ENCODE peak calls at places on chromosomes 12 and 14, in five cellular contexts. T is mesothelial cell of epicardium, I is NCI-H2171 treated with DMSO at 0.1 percent for 48 hours, B is activated T-helper 1 cell treated with Interleukin-2 at 50 U/mL for 16 hours, Z is NCI-H1092 treated with DMSO at 0.1 percent for 48 hours. R is an unnamed sample.

GRCh38 chr12:89059721-89060120 is 292.6 kb downstream of the DUSP6 start:
- DNase-seq in T (no peak), B (no peak), I (no peak), Z (no peak), R (no peak)

GRCh38 chr12:2691340-2692111 is 103.2 kb upstream of the FKBP4 start:
- DNase-seq in B (peak), T (peak), I (peak), Z (peak), R (peak)

GRCh38 chr12:107287436-107288413 is 194.4 kb upstream of the CRY1 start:
- DNase-seq in B (no peak), Z (no peak), T (no peak), I (no peak), R (no peak)

GRCh38 chr12:27733052-27733656 is 22.5 kb downstream of the MRPS35 start:
- DNase-seq in T (peak), Z (no peak), I (peak), B (no peak), R (peak)

GRCh38 chr14:78959674-78960264 is 789.6 kb downstream of the NRXN3 start:
- DNase-seq in I (peak), T (peak), Z (peak), B (no peak), R (peak)

GRCh38 chr14:105473033-105473676 is 1.5 kb upstream of the CRIP2 start:
- DNase-seq in T (no peak), B (no peak), I (peak), Z (peak), R (no peak)

GRCh38 chr12:127145929-127146789 is 1120.8 kb upstream of the TMEM132C start:
- DNase-seq in T (no peak), B (peak), I (no peak), Z (no peak), R (peak)

GRCh38 chr12:115451785-115452736 is 768.1 kb upstream of the TBX3 start:
- DNase-seq in T (peak), Z (peak), I (peak), B (no peak), R (peak)

GRCh38 chr14:71321556-71322315 is 414.5 kb downstream of the PCNX1 start:
- DNase-seq in T (peak), Z (peak), I (peak), B (no peak), R (peak)

GRCh38 chr12:119642986-119643385 is 24.9 kb upstream of the PRKAB1 start:
- DNase-seq in Z (no peak), B (no peak), I (no peak), T (no peak), R (no peak)

GRCh38 chr12:65742481-65742971 is 81.8 kb upstream of the HMGA2 start:
- DNase-seq in Z (no peak), T (peak), I (no peak), B (no peak), R (no peak)

GRCh38 chr14:104304451-104305351 is 166.3 kb downstream of the KIF26A start:
- DNase-seq in T (no peak), I (no peak), B (no peak), Z (no peak), R (no peak)

GRCh38 chr12:128205758-128206157 is 61.2 kb upstream of the TMEM132C start:
- DNase-seq in T (no peak), Z (no peak), B (no peak), I (no peak), R (no peak)

GRCh38 chr14:88129306-88130056 is 124.5 kb downstream of the GPR65 start:
- DNase-seq in I (peak), B (no peak), Z (no peak), T (no peak), R (no peak)

GRCh38 chr12:11650697-11651281 is 1.3 kb downstream of the ETV6 start:
- DNase-seq in I (no peak), T (no peak), Z (peak), B (no peak), R (peak)

R was measured in NCI-H2029 treated with DMSO at 0.1 percent for 48 hours.